ENCODE peak calls at places on chromosomes 16 and 17, in four cellular contexts. P is endothelial cell of umbilical vein; Q is stimulated activated CD4-positive, alpha-beta T cell treated with anti-CD3 and anti-CD28 coated beads, Interleukin-2, amount 100 ng/mL, for 48 hours; W is occipital lobe. H is an unnamed sample.

GRCh38 chr17:518047-518735 is 165.6 kb upstream of the RPH3AL start:
- DNase-seq in P (peak), Q (no peak), W (no peak), H (no peak)

GRCh38 chr17:4130715-4131114 is 12.1 kb downstream of the ZZEF1 start:
- DNase-seq in P (peak), Q (no peak), W (no peak), H (peak)

GRCh38 chr17:9677411-9677810 is 32.1 kb downstream of the USP43 start:
- DNase-seq in P (no peak), Q (no peak), W (no peak), H (no peak)

GRCh38 chr17:29617481-29618271 is 5.0 kb downstream of the CORO6 start:
- DNase-seq in P (peak), Q (peak), W (peak), H (peak)

GRCh38 chr16:78102865-78103264 is 3.4 kb downstream of the WWOX start:
- DNase-seq in P (no peak), Q (no peak), W (no peak), H (no peak)

GRCh38 chr16:78988361-78988992 is 612.1 kb downstream of the MAF start:
- DNase-seq in P (no peak), Q (no peak), W (no peak), H (no peak)

GRCh38 chr17:20896153-20896649 is 146.6 kb downstream of the USP22 start:
- DNase-seq in P (peak), Q (peak), W (no peak), H (no peak)

GRCh38 chr16:64343061-64343819 is 778.6 kb downstream of the CDH11 start:
- DNase-seq in P (no peak), Q (no peak), W (no peak), H (no peak)

GRCh38 chr16:20683812-20684211 is 13.7 kb downstream of the ACSM1 start:
- DNase-seq in P (no peak), Q (no peak), W (no peak), H (no peak)

GRCh38 chr17:74147966-74148365 is 55.5 kb upstream of the RPL38 start:
- DNase-seq in P (no peak), Q (no peak), W (no peak), H (no peak)